ENCODE peak calls at places on chromosome 13, in seven cellular contexts. One of them, this sample, is unnamed.
A peak's percentile ranks its signal among the peaks of the same experiment; 100 is the strongest.

GRCh38 chr13:105139380-105140285 is 1395.8 kb downstream of the EFNB2 start:
- DNase-seq in cardiac fibroblast: peak; percentile 34
- DNase-seq in HL-60: peak; percentile 66
- DNase-seq in H1: no peak
- DNase-seq in tibial artery: peak; percentile 54
- DNase-seq in stomach: peak; percentile 27
- DNase-seq in brain microvascular endothelial cell: peak; percentile 34
- DNase-seq in this sample: no peak

GRCh38 chr13:91066745-91067144 is 280.7 kb upstream of the MIR17HG start:
- DNase-seq in cardiac fibroblast: no peak
- DNase-seq in HL-60: no peak
- DNase-seq in H1: no peak
- DNase-seq in tibial artery: no peak
- DNase-seq in stomach: no peak
- DNase-seq in brain microvascular endothelial cell: no peak
- DNase-seq in this sample: no peak

GRCh38 chr13:78689011-78689410 is 30.1 kb upstream of the OBI1 start:
- DNase-seq in cardiac fibroblast: peak; percentile 14
- DNase-seq in HL-60: no peak
- DNase-seq in H1: no peak
- DNase-seq in tibial artery: no peak
- DNase-seq in stomach: no peak
- DNase-seq in brain microvascular endothelial cell: no peak
- DNase-seq in this sample: no peak

GRCh38 chr13:65914707-65915106 is 1315.4 kb downstream of the PCDH9 start:
- DNase-seq in cardiac fibroblast: peak; percentile 72
- DNase-seq in HL-60: no peak
- DNase-seq in H1: no peak
- DNase-seq in tibial artery: no peak
- DNase-seq in stomach: no peak
- DNase-seq in brain microvascular endothelial cell: peak; percentile 41
- DNase-seq in this sample: peak; percentile 28

GRCh38 chr13:77536358-77536757 is 852 bp downstream of the SCEL start:
- DNase-seq in cardiac fibroblast: no peak
- DNase-seq in HL-60: no peak
- DNase-seq in H1: no peak
- DNase-seq in tibial artery: no peak
- DNase-seq in stomach: no peak
- DNase-seq in brain microvascular endothelial cell: no peak
- DNase-seq in this sample: no peak

GRCh38 chr13:72507394-72508199 is 219.8 kb downstream of the MZT1 start:
- DNase-seq in cardiac fibroblast: peak; percentile 2
- DNase-seq in HL-60: no peak
- DNase-seq in H1: no peak
- DNase-seq in tibial artery: no peak
- DNase-seq in stomach: no peak
- DNase-seq in brain microvascular endothelial cell: peak; percentile 36
- DNase-seq in this sample: no peak

GRCh38 chr13:35741657-35742056 is 265.2 kb upstream of the MAB21L1 start:
- DNase-seq in cardiac fibroblast: no peak
- DNase-seq in HL-60: no peak
- DNase-seq in H1: no peak
- DNase-seq in tibial artery: no peak
- DNase-seq in stomach: no peak
- DNase-seq in brain microvascular endothelial cell: no peak
- DNase-seq in this sample: no peak

GRCh38 chr13:31930901-31931522 is 100.6 kb upstream of the FRY start:
- DNase-seq in cardiac fibroblast: no peak
- DNase-seq in HL-60: no peak
- DNase-seq in H1: no peak
- DNase-seq in tibial artery: no peak
- DNase-seq in stomach: no peak
- DNase-seq in brain microvascular endothelial cell: no peak
- DNase-seq in this sample: no peak

GRCh38 chr13:91232716-91233115 is 114.8 kb upstream of the MIR17HG start:
- DNase-seq in cardiac fibroblast: no peak
- DNase-seq in HL-60: no peak
- DNase-seq in H1: no peak
- DNase-seq in tibial artery: no peak
- DNase-seq in stomach: no peak
- DNase-seq in brain microvascular endothelial cell: no peak
- DNase-seq in this sample: no peak

GRCh38 chr13:52651880-52652169 is 811 bp upstream of the SUGT1 start:
- DNase-seq in cardiac fibroblast: no peak
- DNase-seq in HL-60: no peak
- DNase-seq in H1: no peak
- DNase-seq in tibial artery: no peak
- DNase-seq in stomach: no peak
- DNase-seq in brain microvascular endothelial cell: no peak
- DNase-seq in this sample: no peak

GRCh38 chr13:40895715-40896184 is 106.3 kb downstream of the SLC25A15 start:
- DNase-seq in cardiac fibroblast: no peak
- DNase-seq in HL-60: no peak
- DNase-seq in H1: no peak
- DNase-seq in tibial artery: no peak
- DNase-seq in stomach: no peak
- DNase-seq in brain microvascular endothelial cell: no peak
- DNase-seq in this sample: no peak

GRCh38 chr13:95050800-95051620 is 250.2 kb downstream of the ABCC4 start:
- DNase-seq in cardiac fibroblast: no peak
- DNase-seq in HL-60: no peak
- DNase-seq in H1: no peak
- DNase-seq in tibial artery: no peak
- DNase-seq in stomach: no peak
- DNase-seq in brain microvascular endothelial cell: no peak
- DNase-seq in this sample: no peak

GRCh38 chr13:80339578-80339840 is 1.4 kb downstream of the SPRY2 start:
- DNase-seq in cardiac fibroblast: no peak
- DNase-seq in HL-60: no peak
- DNase-seq in H1: no peak
- DNase-seq in tibial artery: no peak
- DNase-seq in stomach: no peak
- DNase-seq in brain microvascular endothelial cell: peak; percentile 13
- DNase-seq in this sample: no peak

DNA sequence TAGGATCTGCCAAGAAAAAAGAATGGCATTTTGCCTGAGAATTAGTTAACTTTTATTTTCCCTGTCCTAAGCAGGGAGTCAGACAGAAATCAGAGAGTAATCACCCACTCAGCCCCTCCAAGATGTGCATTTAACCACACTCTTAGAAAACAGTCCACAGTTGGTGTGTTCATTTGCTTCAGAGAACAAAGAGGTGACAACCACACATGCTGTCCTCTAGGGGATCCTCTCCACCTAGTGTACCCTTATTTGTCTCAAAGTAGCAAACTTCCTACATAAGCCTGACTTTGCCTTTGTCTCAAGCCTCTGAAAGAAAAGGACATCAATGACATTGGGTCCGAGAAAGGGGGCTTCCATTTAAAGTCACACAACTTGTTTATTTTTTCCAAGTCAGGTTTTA is 107.0 kb upstream of the RFC3 start:
- DNase-seq in cardiac fibroblast: no peak
- DNase-seq in HL-60: no peak
- DNase-seq in H1: no peak
- DNase-seq in tibial artery: no peak
- DNase-seq in stomach: no peak
- DNase-seq in brain microvascular endothelial cell: no peak
- DNase-seq in this sample: no peak
- TF ChIP-seq CTCF in cardiac fibroblast: no peak
- TF ChIP-seq CTCF in HL-60: no peak
- TF ChIP-seq CTCF in H1: peak; percentile 10
- TF ChIP-seq CTCF in tibial artery: no peak
- TF ChIP-seq CTCF in stomach: no peak
- TF ChIP-seq CTCF in brain microvascular endothelial cell: no peak
- TF ChIP-seq CTCF in this sample: no peak

GRCh38 chr13:98761979-98762616 is 9.6 kb upstream of the SLC15A1 start:
- DNase-seq in cardiac fibroblast: no peak
- DNase-seq in HL-60: no peak
- DNase-seq in H1: no peak
- DNase-seq in tibial artery: no peak
- DNase-seq in stomach: no peak
- DNase-seq in brain microvascular endothelial cell: no peak
- DNase-seq in this sample: no peak
- H3K4me3 ChIP-seq in cardiac fibroblast: no peak overlapping the region
- H3K4me3 ChIP-seq in HL-60: no peak overlapping the region
- H3K4me3 ChIP-seq in H1: no peak overlapping the region
- H3K4me3 ChIP-seq in tibial artery: peak overlapping the region; percentile 11
- H3K4me3 ChIP-seq in stomach: peak overlapping the region; percentile 32
- H3K4me3 ChIP-seq in brain microvascular endothelial cell: no peak overlapping the region
- H3K4me3 ChIP-seq in this sample: peak overlapping the region; percentile 7

GRCh38 chr13:71218960-71219359 is 648.0 kb downstream of the DACH1 start:
- DNase-seq in cardiac fibroblast: no peak
- DNase-seq in HL-60: no peak
- DNase-seq in H1: no peak
- DNase-seq in tibial artery: no peak
- DNase-seq in stomach: no peak
- DNase-seq in brain microvascular endothelial cell: no peak
- DNase-seq in this sample: no peak
- TF ChIP-seq CTCF in cardiac fibroblast: no peak
- TF ChIP-seq CTCF in HL-60: no peak
- TF ChIP-seq CTCF in H1: peak; percentile 59
- TF ChIP-seq CTCF in tibial artery: no peak
- TF ChIP-seq CTCF in stomach: peak; percentile 10
- TF ChIP-seq CTCF in brain microvascular endothelial cell: no peak
- TF ChIP-seq CTCF in this sample: no peak

GRCh38 chr13:97001641-97002040 is 7.4 kb upstream of the OXGR1 start:
- DNase-seq in cardiac fibroblast: no peak
- DNase-seq in HL-60: no peak
- DNase-seq in H1: no peak
- DNase-seq in tibial artery: no peak
- DNase-seq in stomach: no peak
- DNase-seq in brain microvascular endothelial cell: no peak
- DNase-seq in this sample: no peak
- H3K4me3 ChIP-seq in cardiac fibroblast: no peak overlapping the region
- H3K4me3 ChIP-seq in HL-60: no peak overlapping the region
- H3K4me3 ChIP-seq in H1: no peak overlapping the region
- H3K4me3 ChIP-seq in tibial artery: no peak overlapping the region
- H3K4me3 ChIP-seq in stomach: no peak overlapping the region
- H3K4me3 ChIP-seq in brain microvascular endothelial cell: no peak overlapping the region
- H3K4me3 ChIP-seq in this sample: no peak overlapping the region